ENCODE peak calls at places on chromosomes 3 and 15, in ten cellular contexts. V is hepatic stellate cell; P is body of pancreas; L is upper lobe of right lung; X is HTR-8/SVneo; C is NCI-H187; U is T-helper 1 cell; Y is tibial artery; Q is head of caudate nucleus; H is stimulated activated CD8-positive, alpha-beta memory T cell treated with anti-CD3 and anti-CD28 coated beads, Interleukin-4, amount 100 ng/mL, for 4 hours. M is an unnamed sample.

GRCh38 chr3:77281721-77282120 is 241.8 kb downstream of the ROBO2 start:
- DNase-seq in X (no peak), Y (no peak), U (no peak), L (no peak), C (peak; percentile 9), Q (peak; percentile 16), H (no peak), P (no peak), V (no peak), M (no peak)

GRCh38 chr3:57004154-57004730 is 56.2 kb upstream of the SPATA12 start:
- DNase-seq in L (no peak), Q (no peak), X (no peak), P (no peak), C (no peak), V (no peak), H (no peak), U (no peak), Y (no peak), M (no peak)

GRCh38 chr3:11096266-11097135 is 57.8 kb upstream of the HRH1 start:
- DNase-seq in Y (peak; percentile 89), H (peak; percentile 44), L (peak; percentile 85), Q (peak; percentile 73), V (peak; percentile 94), U (no peak), X (peak; percentile 91), C (no peak), P (no peak), M (no peak)

GRCh38 chr3:170410428-170411029 is 8.1 kb upstream of the CLDN11 start:
- DNase-seq in P (no peak), Y (no peak), V (no peak), Q (no peak), X (peak; percentile 31), H (no peak), C (no peak), U (no peak), L (no peak), M (no peak)

GRCh38 chr3:14256046-14256445 is 77.4 kb downstream of the LSM3 start:
- DNase-seq in X (no peak), V (no peak), L (no peak), U (no peak), H (no peak), C (no peak), Y (peak; percentile 19), Q (no peak), P (no peak), M (no peak)

GRCh38 chr3:184320099-184320445 is 5.7 kb downstream of the EIF4G1 start:
- DNase-seq in Q (peak; percentile 97), X (peak; percentile 96), P (peak; percentile 99), U (no peak), C (no peak), H (no peak), V (peak; percentile 99), L (peak; percentile 98), Y (peak; percentile 99), M (peak; percentile 55)

GRCh38 chr15:70474367-70474681 is 289.0 kb downstream of the UACA start:
- DNase-seq in U (no peak), V (no peak), L (no peak), H (no peak), P (no peak), Y (no peak), Q (no peak), X (no peak), C (no peak), M (no peak)

GRCh38 chr15:74025436-74025835 is 30.9 kb downstream of the PML start:
- DNase-seq in C (no peak), X (no peak), H (no peak), V (peak; percentile 72), U (no peak), Q (no peak), Y (no peak), P (no peak), L (peak; percentile 20), M (no peak)

GRCh38 chr3:33212406-33212805 is 6.2 kb downstream of the SUSD5 start:
- DNase-seq in H (no peak), Y (no peak), U (no peak), L (no peak), C (no peak), Q (no peak), P (no peak), V (no peak), X (no peak), M (no peak)

GRCh38 chr3:178739720-178740119 is 203.5 kb downstream of the KCNMB2 start:
- DNase-seq in C (no peak), P (no peak), X (no peak), U (no peak), V (no peak), H (no peak), Y (no peak), Q (no peak), L (no peak), M (no peak)

GRCh38 chr3:95272791-95273190 is 1209.9 kb downstream of the NSUN3 start:
- DNase-seq in C (no peak), U (no peak), V (no peak), L (no peak), H (no peak), P (no peak), X (no peak), Q (no peak), Y (no peak), M (no peak)

GRCh38 chr3:105780114-105780513 is 88.7 kb downstream of the CBLB start:
- DNase-seq in H (no peak), Q (no peak), C (no peak), V (no peak), L (no peak), Y (no peak), P (no peak), X (no peak), U (no peak), M (no peak)

GRCh38 chr3:180036678-180037455 is at the start of gene PEX5L:
- DNase-seq in H (no peak), C (peak; percentile 81), X (peak; percentile 20), V (peak; percentile 20), Y (no peak), U (no peak), P (peak; percentile 73), Q (peak; percentile 82), L (peak; percentile 80), M (no peak)

GRCh38 chr15:40937762-40938529 is 8.8 kb downstream of the DLL4 start:
- DNase-seq in L (no peak), X (peak; percentile 59), Q (no peak), P (no peak), Y (no peak), U (no peak), V (peak; percentile 66), C (no peak), H (no peak), M (no peak)

GRCh38 chr3:133937756-133938601 is 42.3 kb upstream of the RAB6B start:
- DNase-seq in Q (no peak), C (no peak), L (no peak), P (no peak), V (no peak), U (no peak), H (no peak), X (no peak), Y (peak; percentile 52), M (no peak)

GRCh38 chr3:124951511-124952390 is 17.2 kb upstream of the MUC13 start:
- DNase-seq in L (no peak), Q (no peak), P (no peak), H (no peak), C (no peak), Y (no peak), U (no peak), X (no peak), V (no peak), M (no peak)

GRCh38 chr15:89383635-89384604 is 49.3 kb upstream of the POLG start:
- DNase-seq in C (peak; percentile 95), P (peak; percentile 53), H (no peak), Y (no peak), X (peak; percentile 45), L (no peak), Q (peak; percentile 64), U (no peak), V (no peak), M (no peak)

GRCh38 chr3:195204360-195205166 is 66.4 kb downstream of the XXYLT1 start:
- DNase-seq in X (no peak), H (no peak), P (no peak), C (no peak), V (no peak), L (no peak), Y (no peak), Q (no peak), U (no peak), M (no peak)

GRCh38 chr15:25705430-25706115 is 157.6 kb downstream of the ATP10A start:
- DNase-seq in Y (peak; percentile 33), X (no peak), U (no peak), V (no peak), L (peak; percentile 36), P (peak; percentile 6), C (no peak), H (no peak), Q (no peak), M (no peak)

GRCh38 chr15:22786868-22787698 is 639 bp downstream of the NIPA1 start:
- DNase-seq in X (no peak), Q (peak; percentile 54), V (peak; percentile 23), L (peak; percentile 74), Y (peak; percentile 64), P (peak; percentile 37), U (no peak), H (no peak), C (no peak), M (no peak)

GRCh38 chr3:22012471-22012870 is 261.5 kb upstream of the ZNF385D start:
- DNase-seq in L (no peak), V (no peak), U (no peak), P (no peak), H (no peak), Q (no peak), X (no peak), C (no peak), Y (no peak), M (no peak)